ENCODE peak calls at places on chromosomes 5 and 9, in five cellular contexts. R, I, F, J and W are unnamed samples.

GRCh38 chr5:91687430-91687829 is 304.3 kb upstream of the ARRDC3 start:
- DNase-seq in J (no peak), R (no peak), F (no peak), I (no peak), W (no peak)

GRCh38 chr9:92480332-92480771 is 2.0 kb downstream of the ASPN start:
- DNase-seq in I (no peak), J (no peak), F (peak), R (no peak), W (no peak)

GRCh38 chr5:6812800-6813731 is 99.8 kb downstream of the TENT4A start:
- DNase-seq in I (no peak), J (no peak), F (no peak), R (no peak), W (peak)

GRCh38 chr5:33195431-33196128 is 245.2 kb upstream of the TARS1 start:
- DNase-seq in F (peak), J (peak), I (no peak), R (no peak), W (no peak)

GRCh38 chr5:34589832-34590231 is 66.3 kb upstream of the RAI14 start:
- DNase-seq in J (no peak), R (no peak), F (no peak), I (no peak), W (no peak)

GRCh38 chr5:83470920-83471404 is 582 bp upstream of the VCAN start:
- DNase-seq in F (no peak), R (no peak), J (no peak), I (no peak), W (peak)

GRCh38 chr9:14025741-14026140 is 288.2 kb downstream of the NFIB start:
- DNase-seq in I (no peak), J (no peak), F (no peak), R (no peak), W (no peak)

GRCh38 chr5:134509308-134510040 is 16.0 kb upstream of the JADE2 start:
- DNase-seq in R (no peak), I (peak), F (no peak), J (peak), W (peak)

GRCh38 chr9:120857481-120857880 is 14.8 kb upstream of the PSMD5 start:
- DNase-seq in J (no peak), I (no peak), R (no peak), F (no peak), W (no peak)

GRCh38 chr5:103674321-103674720 is 111.7 kb upstream of the NUDT12 start:
- DNase-seq in I (no peak), R (no peak), F (no peak), J (no peak), W (no peak)

GRCh38 chr5:113197456-113198200 is 221.0 kb downstream of the DCP2 start:
- DNase-seq in R (no peak), F (no peak), I (no peak), J (no peak), W (no peak)

GRCh38 chr5:6766558-6767191 is 53.4 kb downstream of the TENT4A start:
- DNase-seq in R (no peak), J (peak), F (peak), I (no peak), W (peak)

GRCh38 chr9:18520395-18520794 is 46.4 kb downstream of the ADAMTSL1 start:
- DNase-seq in R (no peak), F (no peak), J (no peak), I (no peak), W (no peak)

GRCh38 chr9:137771580-137771979 is 106.0 kb upstream of the CACNA1B start:
- DNase-seq in R (no peak), I (no peak), J (no peak), F (no peak), W (no peak)

GRCh38 chr5:66708368-66708767 is 112.2 kb downstream of the MAST4 start:
- DNase-seq in J (no peak), I (no peak), F (no peak), R (no peak), W (no peak)

GRCh38 chr5:55679556-55679955 is 32.6 kb downstream of the SLC38A9 start:
- DNase-seq in F (no peak), J (no peak), R (no peak), I (no peak), W (no peak)

GRCh38 chr9:93533863-93534262 is 42.5 kb upstream of the PHF2 start:
- DNase-seq in J (no peak), F (no peak), I (no peak), R (no peak), W (no peak)

GRCh38 chr9:7871977-7872730 is 72.6 kb upstream of the DMAC1 start:
- DNase-seq in R (no peak), F (no peak), J (no peak), I (no peak), W (no peak)

GRCh38 chr5:157511656-157512644 is 51.9 kb downstream of the NIPAL4 start:
- DNase-seq in R (no peak), J (peak), F (peak), I (peak), W (peak)

GRCh38 chr5:151592855-151593408 is 1.8 kb upstream of the FAT2 start:
- DNase-seq in J (no peak), F (no peak), R (no peak), I (peak), W (no peak)

GRCh38 chr5:96565843-96566242 is 96.3 kb upstream of the CAST start:
- DNase-seq in J (peak), R (no peak), F (peak), I (no peak), W (no peak)

GRCh38 chr9:76733096-76733495 is 31.1 kb upstream of the PCA3 start:
- DNase-seq in F (no peak), R (no peak), I (no peak), J (no peak), W (no peak)

GRCh38 chr9:128144239-128145181 is 4.7 kb upstream of the LCN2 start:
- DNase-seq in I (no peak), J (no peak), F (no peak), R (no peak), W (no peak)

GRCh38 chr5:127838661-127839060 is 135.5 kb downstream of the CCDC192 start:
- DNase-seq in J (no peak), I (no peak), F (peak), R (no peak), W (peak)

GRCh38 chr9:73780916-73781315 is 629.3 kb downstream of the ANXA1 start:
- DNase-seq in J (peak), F (no peak), I (no peak), R (no peak), W (peak)

GRCh38 chr9:108197888-108198287 is 657.9 kb downstream of the ACTL7B start:
- DNase-seq in F (no peak), R (no peak), I (no peak), J (no peak), W (no peak)

GRCh38 chr9:108191065-108191464 is 664.7 kb downstream of the ACTL7B start:
- DNase-seq in I (no peak), F (no peak), R (no peak), J (no peak), W (peak)

GRCh38 chr9:108196332-108196731 is 659.5 kb downstream of the ACTL7B start:
- DNase-seq in I (no peak), R (no peak), J (no peak), F (no peak), W (no peak)

GRCh38 chr9:108188482-108188881 is 667.3 kb downstream of the ACTL7B start:
- DNase-seq in I (no peak), R (no peak), F (no peak), J (no peak), W (no peak)

DNA sequence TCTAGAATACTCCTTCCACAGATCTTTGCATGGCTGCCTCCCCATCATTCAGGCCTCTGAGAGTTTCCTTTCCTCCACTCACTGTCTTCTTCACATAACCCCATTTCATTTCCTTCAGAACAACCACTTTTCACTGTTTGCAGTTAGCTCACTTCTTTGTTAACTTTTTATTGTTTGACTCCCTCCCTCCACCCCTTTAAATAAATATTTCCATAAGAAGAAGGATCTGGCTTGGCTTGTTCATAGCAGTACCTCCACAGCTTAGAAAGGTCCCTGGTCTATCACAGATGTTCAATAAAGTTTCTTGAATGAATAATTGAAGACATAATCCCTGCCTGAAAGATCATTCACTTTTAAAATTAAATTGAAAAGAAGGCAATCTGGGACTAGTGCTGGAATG is 661.6 kb downstream of the ACTL7B start:
- DNase-seq in J (no peak), I (no peak), R (no peak), F (no peak), W (no peak)
- TF ChIP-seq MAX in J (no peak), I (no peak), R (no peak), F (no peak), W (no peak)

DNA sequence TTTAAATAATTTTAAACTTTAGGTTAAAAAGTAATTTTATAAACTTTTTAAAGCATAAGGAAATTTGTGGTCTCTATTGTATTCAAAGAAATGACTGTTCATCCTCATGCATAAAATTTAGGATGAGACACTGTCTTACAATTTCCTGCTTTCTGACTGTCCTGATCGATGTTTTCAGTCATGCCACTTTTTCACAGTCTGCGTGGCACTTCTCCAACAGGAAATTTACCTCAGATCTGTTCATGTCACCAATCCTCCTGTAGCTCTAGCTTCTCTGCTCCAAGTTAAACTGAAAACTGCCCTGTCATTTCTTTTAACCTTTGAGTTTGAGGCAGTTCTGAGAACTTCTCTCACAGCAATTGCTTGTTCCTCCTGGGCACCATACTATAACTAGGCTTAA is 455.2 kb downstream of the EFNA5 start:
- DNase-seq in F (peak), R (no peak), I (no peak), J (peak), W (no peak)
- TF ChIP-seq MAX in F (no peak), R (no peak), I (no peak), J (no peak), W (no peak)

GRCh38 chr5:79853676-79854418 is 137.2 kb downstream of the MTX3 start:
- DNase-seq in F (no peak), I (peak), R (no peak), J (peak), W (peak)
- TF ChIP-seq MAX in F (no peak), I (no peak), R (no peak), J (no peak), W (no peak)

DNA sequence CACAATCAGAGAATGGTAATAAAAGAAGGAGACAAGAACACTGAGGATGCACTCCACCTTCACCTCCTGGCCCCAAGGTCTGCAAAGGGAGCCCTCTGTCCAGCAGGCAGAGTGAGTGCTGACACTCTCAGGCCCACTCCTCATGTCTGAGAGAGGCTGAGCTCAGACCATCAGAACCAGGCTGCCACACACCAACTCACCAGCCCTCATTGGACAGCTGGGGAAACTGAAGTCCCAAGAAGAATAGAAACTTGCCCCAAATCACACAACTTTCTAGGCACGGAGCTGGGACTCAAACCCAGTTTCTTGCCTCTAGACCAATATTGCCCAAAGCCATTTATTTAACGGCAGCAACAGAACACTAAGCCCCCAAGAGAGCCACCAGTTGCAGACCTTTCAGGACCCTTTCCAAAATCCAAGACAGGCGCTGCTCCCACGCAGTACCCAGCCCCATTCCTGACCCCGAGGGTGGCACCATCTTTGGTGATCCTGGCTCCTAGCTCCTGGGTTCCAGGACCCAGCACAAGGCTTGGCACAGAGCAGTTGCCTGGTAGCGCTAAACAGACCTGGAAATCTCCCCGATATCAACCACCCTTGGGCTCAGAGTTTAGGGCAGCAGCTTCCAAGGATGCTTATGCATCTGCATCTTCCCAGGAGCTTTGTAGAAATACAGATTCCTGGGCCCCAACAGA is 192.4 kb downstream of the GABBR2 start:
- DNase-seq in J (no peak), R (no peak), I (no peak), F (no peak), W (no peak)
- TF ChIP-seq MAX in J (no peak), R (no peak), I (no peak), F (no peak), W (no peak)

GRCh38 chr5:162591724-162592123 is 524.2 kb downstream of the GABRG2 start:
- DNase-seq in F (no peak), I (no peak), J (no peak), R (no peak), W (no peak)

DNA sequence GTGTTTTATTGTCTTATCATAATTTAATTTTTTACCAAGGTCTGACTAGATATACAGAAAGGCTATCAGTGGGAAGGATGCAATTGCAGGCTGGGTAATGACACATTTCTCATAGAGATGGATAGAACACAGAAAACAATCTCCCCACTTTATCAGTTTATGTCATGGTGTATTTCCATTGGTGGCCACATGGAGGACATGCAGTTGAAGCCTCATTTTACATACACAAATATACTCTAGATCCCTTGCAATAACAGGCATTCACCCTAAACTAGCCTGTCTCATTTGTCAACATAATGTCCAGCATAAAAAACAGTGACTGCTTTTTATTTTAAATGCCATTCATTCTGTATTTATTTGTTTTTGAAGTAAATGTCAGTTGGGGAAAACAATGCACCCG is 526.3 kb downstream of the GABRG2 start:
- DNase-seq in R (no peak), F (no peak), I (no peak), J (peak), W (peak)
- TF ChIP-seq MAX in R (no peak), F (no peak), I (no peak), J (no peak), W (no peak)

GRCh38 chr9:37752646-37753488 is 738 bp upstream of the TRMT10B start:
- DNase-seq in J (no peak), R (no peak), I (no peak), F (no peak), W (no peak)
- TF ChIP-seq MAX in J (no peak), R (no peak), I (no peak), F (no peak), W (no peak)

GRCh38 chr5:180618830-180619562 is 27.7 kb upstream of the SCGB3A1 start:
- DNase-seq in I (no peak), J (peak), R (no peak), F (no peak), W (no peak)
- TF ChIP-seq MAX in I (no peak), J (no peak), R (no peak), F (no peak), W (no peak)

GRCh38 chr9:134600431-134600830 is 41.2 kb upstream of the COL5A1 start:
- DNase-seq in I (no peak), J (no peak), F (no peak), R (no peak), W (no peak)

GRCh38 chr9:134602547-134603362 is 38.8 kb upstream of the COL5A1 start:
- DNase-seq in I (peak), R (no peak), J (peak), F (peak), W (no peak)

GRCh38 chr9:134600836-134601638 is 40.6 kb upstream of the COL5A1 start:
- DNase-seq in R (no peak), I (no peak), J (no peak), F (no peak), W (no peak)

GRCh38 chr9:134598884-134599245 is 42.7 kb upstream of the COL5A1 start:
- DNase-seq in F (no peak), J (no peak), I (no peak), R (no peak), W (no peak)

DNA sequence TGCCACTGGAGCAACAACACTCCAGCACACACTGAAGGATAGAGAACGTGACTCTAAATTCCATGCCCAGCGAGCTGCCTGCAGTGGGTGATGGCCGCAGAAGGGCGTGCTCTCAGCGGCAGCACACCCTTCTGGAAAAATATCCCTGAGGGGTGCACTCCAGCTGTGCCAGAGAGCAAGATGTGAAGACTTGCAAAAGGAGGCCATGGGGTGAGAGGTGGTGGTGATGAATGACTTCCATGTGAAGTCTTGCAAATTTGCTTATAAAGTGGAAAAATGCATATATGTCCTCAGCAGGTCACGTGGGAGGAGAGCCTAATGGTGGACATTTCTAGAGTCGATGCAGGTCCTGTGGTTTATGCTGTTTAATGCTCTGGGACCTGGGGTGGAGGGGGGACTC is 39.8 kb upstream of the COL5A1 start:
- DNase-seq in I (no peak), F (no peak), R (no peak), J (no peak), W (no peak)
- TF ChIP-seq MAX in I (no peak), F (no peak), R (no peak), J (no peak), W (no peak)

GRCh38 chr9:10704720-10705119 is 91.9 kb upstream of the PTPRD start:
- DNase-seq in J (no peak), R (no peak), I (no peak), F (no peak), W (no peak)

GRCh38 chr9:10706788-10707187 is 94.0 kb upstream of the PTPRD start:
- DNase-seq in F (no peak), J (no peak), I (no peak), R (no peak), W (no peak)

GRCh38 chr9:10701906-10702305 is 89.1 kb upstream of the PTPRD start:
- DNase-seq in I (no peak), F (no peak), J (no peak), R (no peak), W (no peak)

GRCh38 chr9:10703139-10703538 is 90.3 kb upstream of the PTPRD start:
- DNase-seq in I (no peak), J (no peak), R (no peak), F (no peak), W (no peak)

DNA sequence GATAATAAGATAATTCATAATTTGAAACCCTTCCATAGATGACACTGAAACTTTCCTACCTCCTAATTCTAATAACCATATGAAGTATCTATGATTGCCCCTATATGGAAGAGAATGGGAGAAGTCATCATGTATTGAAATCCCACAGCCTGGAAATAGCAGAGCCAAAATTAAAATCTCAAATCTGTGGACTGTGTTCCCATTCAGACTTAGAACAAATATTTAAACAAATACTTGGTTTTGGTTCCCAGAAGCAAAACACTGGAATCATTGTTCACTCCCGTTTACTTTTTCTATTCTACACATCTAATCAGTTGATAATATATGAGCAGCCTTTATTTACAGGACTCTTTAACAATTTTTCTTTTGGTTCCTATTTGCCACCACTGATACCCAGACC is 92.6 kb upstream of the PTPRD start:
- DNase-seq in J (no peak), R (no peak), I (no peak), F (no peak), W (no peak)
- TF ChIP-seq MAX in J (no peak), R (no peak), I (no peak), F (no peak), W (no peak)

DNA sequence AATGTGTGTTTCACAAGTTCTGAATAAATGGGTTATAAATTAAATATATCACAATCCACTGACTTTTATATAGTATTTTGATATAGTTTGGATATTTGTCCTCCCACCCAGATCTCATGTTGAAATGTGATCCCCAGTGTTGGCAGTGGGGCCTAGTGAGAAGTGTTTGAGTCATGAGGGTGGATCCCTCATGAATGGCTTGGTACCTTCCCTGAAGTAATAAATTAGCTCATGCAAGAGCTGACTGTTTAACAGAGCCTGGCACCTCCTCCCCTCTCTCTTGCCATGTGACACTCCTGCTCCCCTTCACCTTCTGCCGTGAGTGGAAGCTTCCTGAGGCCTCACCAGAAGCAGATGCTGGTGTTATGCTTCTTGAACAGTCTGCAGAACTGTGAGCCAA is 127.9 kb upstream of the PALM2AKAP2 start:
- DNase-seq in F (no peak), I (no peak), R (no peak), J (no peak), W (no peak)
- TF ChIP-seq MAX in F (no peak), I (no peak), R (no peak), J (no peak), W (no peak)